ENCODE peak calls at places on chromosomes 7 and 10, in five cellular contexts. One of them, this sample, is unnamed.

GRCh38 chr10:42488416-42488815 is 150.0 kb downstream of the ZNF33B start:
- DNase-seq in H1: no peak
- DNase-seq in neuronal stem cell: no peak
- DNase-seq in mesenchymal stem cell: no peak
- DNase-seq in H9: no peak
- DNase-seq in this sample: peak

GRCh38 chr10:88386878-88387773 is 196.0 kb downstream of the RNLS start:
- DNase-seq in H9: peak
- DNase-seq in H1: no peak
- DNase-seq in mesenchymal stem cell: peak
- DNase-seq in neuronal stem cell: peak
- DNase-seq in this sample: no peak

GRCh38 chr10:5079836-5080235 is 14.4 kb upstream of the AKR1C3 start:
- DNase-seq in mesenchymal stem cell: no peak
- DNase-seq in neuronal stem cell: no peak
- DNase-seq in H1: no peak
- DNase-seq in H9: no peak
- DNase-seq in this sample: no peak

GRCh38 chr10:74586088-74586585 is 240.3 kb upstream of the KAT6B start:
- DNase-seq in neuronal stem cell: no peak
- DNase-seq in H9: no peak
- DNase-seq in H1: no peak
- DNase-seq in mesenchymal stem cell: peak
- DNase-seq in this sample: no peak

GRCh38 chr7:92517626-92518025 is 10.7 kb downstream of the PEX1 start:
- DNase-seq in H1: no peak
- DNase-seq in H9: no peak
- DNase-seq in neuronal stem cell: no peak
- DNase-seq in mesenchymal stem cell: peak
- DNase-seq in this sample: no peak

GRCh38 chr10:9102026-9102425 is 1047.5 kb downstream of the GATA3 start:
- DNase-seq in mesenchymal stem cell: no peak
- DNase-seq in neuronal stem cell: no peak
- DNase-seq in H1: no peak
- DNase-seq in H9: no peak
- DNase-seq in this sample: peak

GRCh38 chr7:26147030-26147429 is 5.0 kb upstream of the NFE2L3 start:
- DNase-seq in mesenchymal stem cell: no peak
- DNase-seq in neuronal stem cell: no peak
- DNase-seq in H1: no peak
- DNase-seq in H9: no peak
- DNase-seq in this sample: no peak

GRCh38 chr7:73919694-73920375 is 58.9 kb downstream of the TMEM270 start:
- DNase-seq in neuronal stem cell: no peak
- DNase-seq in mesenchymal stem cell: no peak
- DNase-seq in H1: no peak
- DNase-seq in H9: no peak
- DNase-seq in this sample: no peak

GRCh38 chr7:116354171-116354545 is 143.8 kb downstream of the TES start:
- DNase-seq in H9: no peak
- DNase-seq in mesenchymal stem cell: peak
- DNase-seq in neuronal stem cell: no peak
- DNase-seq in H1: no peak
- DNase-seq in this sample: peak

GRCh38 chr7:139362302-139362701 is 2.6 kb downstream of the LUC7L2 start:
- DNase-seq in H9: no peak
- DNase-seq in mesenchymal stem cell: no peak
- DNase-seq in neuronal stem cell: no peak
- DNase-seq in H1: no peak
- DNase-seq in this sample: no peak

GRCh38 chr7:43248961-43249807 is 136.7 kb downstream of the HECW1 start:
- DNase-seq in mesenchymal stem cell: peak
- DNase-seq in H1: no peak
- DNase-seq in H9: no peak
- DNase-seq in neuronal stem cell: no peak
- DNase-seq in this sample: no peak

GRCh38 chr7:111089822-111090426 is 1.0 kb upstream of the LRRN3 start:
- DNase-seq in H9: no peak
- DNase-seq in neuronal stem cell: no peak
- DNase-seq in mesenchymal stem cell: peak
- DNase-seq in H1: no peak
- DNase-seq in this sample: no peak

DNA sequence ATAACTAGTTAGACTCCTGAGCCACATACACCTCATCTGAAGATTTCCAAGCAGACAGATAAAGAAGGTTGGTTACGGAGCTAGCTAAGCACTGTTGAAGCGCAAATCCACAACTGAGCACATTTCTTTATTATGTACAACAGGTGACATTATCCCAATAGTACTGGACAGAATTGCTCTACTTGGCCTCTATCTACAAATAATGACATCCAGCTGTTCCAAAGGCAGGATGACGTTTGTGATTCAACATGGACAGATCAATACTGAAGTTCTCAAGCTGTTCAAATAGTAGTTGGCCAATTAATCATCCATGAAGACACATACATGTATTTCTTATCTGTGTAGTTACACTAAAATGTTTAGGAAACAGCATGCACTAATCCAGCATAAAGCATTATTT is 101.0 kb downstream of the UBE2H start:
- DNase-seq in neuronal stem cell: no peak
- DNase-seq in H9: no peak
- DNase-seq in H1: no peak
- DNase-seq in mesenchymal stem cell: no peak
- DNase-seq in this sample: no peak
- H2BK12ac ChIP-seq in neuronal stem cell: no peak
- H2BK12ac ChIP-seq in H9: no peak
- H2BK12ac ChIP-seq in H1: no peak
- H2BK12ac ChIP-seq in mesenchymal stem cell: no peak
- H2BK12ac ChIP-seq in this sample: no peak

DNA sequence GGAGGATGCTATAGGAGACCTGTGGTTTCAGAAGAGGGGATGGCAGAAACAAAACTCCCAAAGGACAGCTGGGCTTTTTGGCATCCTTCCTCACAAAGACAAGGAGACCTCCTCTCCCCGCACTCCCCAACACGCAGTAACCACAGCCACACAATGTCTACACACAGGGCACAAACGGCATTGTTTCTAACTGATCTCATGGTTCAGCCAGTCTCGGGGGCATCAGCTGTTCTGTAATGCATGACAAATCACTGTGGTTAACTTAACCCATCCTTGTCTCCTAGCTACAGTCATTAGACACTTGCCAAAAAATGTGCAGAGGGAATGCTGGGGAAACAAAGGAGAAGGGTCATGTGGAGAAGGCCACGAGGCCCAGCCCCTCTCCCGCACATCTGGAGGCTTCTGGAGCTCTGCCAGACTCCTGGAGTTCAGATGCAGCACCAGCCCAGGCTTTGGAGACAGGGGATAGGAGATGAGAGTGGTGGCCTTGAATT is 7.6 kb upstream of the ADAMTS14 start:
- DNase-seq in H9: no peak
- DNase-seq in mesenchymal stem cell: peak
- DNase-seq in neuronal stem cell: no peak
- DNase-seq in H1: no peak
- DNase-seq in this sample: no peak
- H3K9ac ChIP-seq in H9: no peak
- H3K9ac ChIP-seq in mesenchymal stem cell: peak
- H3K9ac ChIP-seq in neuronal stem cell: no peak
- H3K9ac ChIP-seq in H1: no peak
- H3K9ac ChIP-seq in this sample: no peak

GRCh38 chr7:30450983-30451497 is 27.5 kb downstream of the NOD1 start:
- DNase-seq in H9: no peak
- DNase-seq in mesenchymal stem cell: no peak
- DNase-seq in H1: no peak
- DNase-seq in neuronal stem cell: no peak
- DNase-seq in this sample: no peak

GRCh38 chr7:30451539-30452277 is 26.9 kb downstream of the NOD1 start:
- DNase-seq in H9: no peak
- DNase-seq in neuronal stem cell: no peak
- DNase-seq in H1: no peak
- DNase-seq in mesenchymal stem cell: no peak
- DNase-seq in this sample: no peak

GRCh38 chr7:30453016-30453415 is 25.6 kb downstream of the NOD1 start:
- DNase-seq in H1: no peak
- DNase-seq in mesenchymal stem cell: no peak
- DNase-seq in neuronal stem cell: no peak
- DNase-seq in H9: no peak
- DNase-seq in this sample: no peak

GRCh38 chr7:30452278-30452930 is 26.2 kb downstream of the NOD1 start:
- DNase-seq in H1: no peak
- DNase-seq in mesenchymal stem cell: no peak
- DNase-seq in H9: no peak
- DNase-seq in neuronal stem cell: no peak
- DNase-seq in this sample: no peak

DNA sequence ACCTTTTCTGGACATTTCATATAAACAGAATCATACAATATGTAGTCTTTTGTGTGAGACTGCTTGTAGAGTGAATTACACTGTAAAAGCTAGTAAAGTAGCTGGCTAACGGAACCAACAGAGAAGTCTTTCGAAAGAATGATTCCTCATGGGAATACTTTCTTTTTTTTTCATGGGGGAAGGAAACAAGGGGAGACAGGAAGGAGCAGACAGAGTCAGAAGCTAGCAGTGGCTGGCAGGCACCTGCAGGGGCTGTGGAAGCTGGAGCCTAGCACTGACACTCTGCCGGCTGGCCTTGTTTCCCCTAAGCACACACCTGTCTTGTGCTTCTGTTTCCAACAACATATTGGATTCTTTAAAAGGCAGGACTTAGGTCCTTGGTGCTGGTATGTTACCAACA is 24.7 kb downstream of the NOD1 start:
- DNase-seq in mesenchymal stem cell: peak
- DNase-seq in H1: no peak
- DNase-seq in H9: no peak
- DNase-seq in neuronal stem cell: no peak
- DNase-seq in this sample: no peak
- H2BK12ac ChIP-seq in mesenchymal stem cell: no peak
- H2BK12ac ChIP-seq in H1: no peak
- H2BK12ac ChIP-seq in H9: no peak
- H2BK12ac ChIP-seq in neuronal stem cell: no peak
- H2BK12ac ChIP-seq in this sample: no peak

GRCh38 chr10:80452069-80452468 is 2.0 kb upstream of the TSPAN14 start:
- DNase-seq in H1: no peak
- DNase-seq in neuronal stem cell: no peak
- DNase-seq in mesenchymal stem cell: no peak
- DNase-seq in H9: no peak
- DNase-seq in this sample: no peak

GRCh38 chr10:80454526-80455460 is 683 bp downstream of the TSPAN14 start:
- DNase-seq in neuronal stem cell: no peak
- DNase-seq in H1: no peak
- DNase-seq in H9: peak
- DNase-seq in mesenchymal stem cell: peak
- DNase-seq in this sample: peak

GRCh38 chr10:80453715-80454525 is at the start of gene TSPAN14:
- DNase-seq in mesenchymal stem cell: peak
- DNase-seq in neuronal stem cell: peak
- DNase-seq in H9: peak
- DNase-seq in H1: no peak
- DNase-seq in this sample: peak

GRCh38 chr10:80452688-80453391 is 1.3 kb upstream of the TSPAN14 start:
- DNase-seq in H9: no peak
- DNase-seq in mesenchymal stem cell: no peak
- DNase-seq in neuronal stem cell: no peak
- DNase-seq in H1: no peak
- DNase-seq in this sample: no peak

DNA sequence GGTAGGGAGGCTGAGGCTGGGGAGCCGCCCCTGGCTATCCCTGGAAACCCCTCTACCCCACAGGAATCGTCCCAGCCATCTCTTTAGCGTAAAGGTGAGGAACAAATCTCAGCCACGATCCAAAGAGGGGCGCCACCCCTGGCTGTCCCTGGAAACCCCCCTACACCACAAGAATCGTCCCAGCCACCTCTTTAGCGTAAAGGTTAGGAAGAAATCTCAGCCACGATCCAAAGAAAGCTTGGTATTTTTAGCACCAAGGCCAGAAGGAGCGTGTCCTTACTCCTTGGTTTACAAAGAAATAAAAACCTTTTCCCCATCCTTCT is 757 bp upstream of the TSPAN14 start:
- DNase-seq in H9: peak
- DNase-seq in neuronal stem cell: no peak
- DNase-seq in mesenchymal stem cell: no peak
- DNase-seq in H1: no peak
- DNase-seq in this sample: no peak
- H3K9ac ChIP-seq in H9: no peak
- H3K9ac ChIP-seq in neuronal stem cell: no peak
- H3K9ac ChIP-seq in mesenchymal stem cell: peak
- H3K9ac ChIP-seq in H1: peak
- H3K9ac ChIP-seq in this sample: no peak

DNA sequence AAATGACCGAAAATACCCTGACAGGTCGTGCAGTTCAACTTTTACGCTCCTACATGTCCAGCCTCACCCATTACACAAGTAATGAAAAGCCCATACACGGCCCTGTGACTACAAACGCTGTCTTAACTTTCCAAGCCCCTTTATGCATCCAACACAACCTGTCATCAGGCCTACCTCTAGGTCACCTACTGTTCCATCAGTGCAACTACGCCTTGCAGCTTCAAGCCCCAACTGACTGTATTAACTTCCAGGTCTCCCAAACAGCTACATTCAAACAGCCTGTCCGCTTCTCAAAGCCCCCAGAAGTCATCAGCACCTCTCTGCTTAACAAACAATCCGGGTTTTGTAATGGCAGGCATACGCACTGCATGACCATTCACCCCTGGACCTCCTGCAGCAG is 19.2 kb downstream of the ZNF107 start:
- DNase-seq in H1: no peak
- DNase-seq in H9: no peak
- DNase-seq in neuronal stem cell: no peak
- DNase-seq in mesenchymal stem cell: no peak
- DNase-seq in this sample: no peak
- H2BK12ac ChIP-seq in H1: no peak
- H2BK12ac ChIP-seq in H9: no peak
- H2BK12ac ChIP-seq in neuronal stem cell: no peak
- H2BK12ac ChIP-seq in mesenchymal stem cell: no peak
- H2BK12ac ChIP-seq in this sample: peak

GRCh38 chr10:123535386-123535785 is 130.8 kb upstream of the GPR26 start:
- DNase-seq in mesenchymal stem cell: no peak
- DNase-seq in H9: no peak
- DNase-seq in H1: no peak
- DNase-seq in neuronal stem cell: no peak
- DNase-seq in this sample: no peak

GRCh38 chr10:123536176-123536845 is 129.8 kb upstream of the GPR26 start:
- DNase-seq in neuronal stem cell: no peak
- DNase-seq in H1: no peak
- DNase-seq in mesenchymal stem cell: no peak
- DNase-seq in H9: no peak
- DNase-seq in this sample: no peak

GRCh38 chr10:123537188-123537961 is 128.8 kb upstream of the GPR26 start:
- DNase-seq in neuronal stem cell: no peak
- DNase-seq in H9: no peak
- DNase-seq in mesenchymal stem cell: no peak
- DNase-seq in H1: no peak
- DNase-seq in this sample: no peak

GRCh38 chr10:123538401-123539320 is 127.5 kb upstream of the GPR26 start:
- DNase-seq in mesenchymal stem cell: no peak
- DNase-seq in H9: peak
- DNase-seq in H1: no peak
- DNase-seq in neuronal stem cell: no peak
- DNase-seq in this sample: no peak
- H3K9ac ChIP-seq in mesenchymal stem cell: no peak
- H3K9ac ChIP-seq in H9: no peak
- H3K9ac ChIP-seq in H1: no peak
- H3K9ac ChIP-seq in neuronal stem cell: no peak
- H3K9ac ChIP-seq in this sample: no peak